ENCODE peak calls at places on chromosomes 2 and 18, in eight cellular contexts. G, S, Z, C, U, W, K and N are unnamed samples. For H3K27me3, the result is how much of the 10 kb centered on the place peaks cover.

GRCh38 chr18:45687617-45688016 is 36.4 kb upstream of the SLC14A1 start:
- DNase-seq in U (no peak), G (no peak), W (no peak), C (no peak), K (no peak), Z (no peak), S (no peak), N (no peak)

GRCh38 chr2:109455731-109456691 is 157.8 kb downstream of the SEPTIN10 start:
- DNase-seq in G (no peak), K (no peak), S (no peak), Z (no peak), W (peak), U (no peak), C (no peak), N (no peak)

GRCh38 chr18:46366211-46366610 is 262.0 kb downstream of the HAUS1 start:
- DNase-seq in Z (no peak), G (no peak), U (no peak), C (no peak), K (no peak), W (no peak), S (no peak), N (no peak)

GRCh38 chr18:31596081-31596872 is 4.6 kb downstream of the TTR start:
- DNase-seq in S (no peak), Z (no peak), C (no peak), U (no peak), K (no peak), G (no peak), W (no peak), N (no peak)

GRCh38 chr2:236166157-236166780 is 1.9 kb downstream of the GBX2 start:
- DNase-seq in G (no peak), S (no peak), C (no peak), W (peak), U (no peak), Z (no peak), K (no peak), N (no peak)

GRCh38 chr2:214731008-214731407 is 78.5 kb downstream of the BARD1 start:
- DNase-seq in C (no peak), U (no peak), Z (no peak), G (no peak), K (no peak), W (no peak), S (no peak), N (no peak)

GRCh38 chr2:12803616-12804015 is 86.9 kb downstream of the TRIB2 start:
- DNase-seq in W (no peak), U (no peak), Z (no peak), K (no peak), G (no peak), S (no peak), C (no peak), N (no peak)

GRCh38 chr2:160308476-160308875 is 108.4 kb upstream of the ITGB6 start:
- DNase-seq in W (no peak), U (no peak), Z (no peak), K (no peak), C (no peak), S (no peak), G (no peak), N (no peak)

GRCh38 chr2:239876948-239877289 is 148.2 kb downstream of the NDUFA10 start:
- DNase-seq in K (no peak), Z (no peak), U (no peak), G (no peak), C (no peak), S (no peak), W (no peak), N (no peak)

DNA sequence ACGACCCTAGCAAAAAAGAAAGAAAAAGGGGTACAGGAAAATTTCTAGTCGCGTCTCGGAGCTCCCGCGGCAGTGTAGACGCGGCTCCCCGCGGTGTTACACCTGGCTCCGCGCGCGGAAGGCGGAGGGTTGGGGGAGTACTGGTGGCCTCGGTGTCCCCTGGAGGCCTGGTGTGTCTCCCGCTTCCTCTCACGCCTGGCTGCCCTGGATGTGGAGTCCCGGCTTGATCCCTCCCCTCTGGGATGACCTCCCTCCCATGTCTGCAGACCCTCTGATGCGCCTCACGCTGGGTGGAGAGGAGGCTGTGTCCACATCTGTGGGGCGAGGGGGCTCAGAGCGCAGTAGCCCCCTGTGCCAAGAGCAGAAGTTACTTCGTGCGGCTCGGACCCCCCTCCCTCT is 1.2 kb downstream of the KIF5C start:
- DNase-seq in W (no peak), G (no peak), C (no peak), K (no peak), U (peak), S (no peak), Z (no peak), N (no peak)
- H3K27me3 ChIP-seq in W (under half), G (under half), C (under half), K (under half), U (under half), S (under half), Z (under half), N (half or more)

GRCh38 chr2:172095146-172095904 is 7.4 kb downstream of the DLX2 start:
- DNase-seq in Z (peak), C (no peak), U (no peak), W (no peak), G (peak), K (no peak), S (no peak), N (peak)

GRCh38 chr2:172095905-172096660 is 6.6 kb downstream of the DLX2 start:
- DNase-seq in G (no peak), C (no peak), K (no peak), W (no peak), U (no peak), S (no peak), Z (no peak), N (no peak)

GRCh38 chr2:172092716-172093415 is 7.6 kb downstream of the DLX1 start:
- DNase-seq in U (no peak), S (no peak), G (no peak), C (no peak), W (no peak), Z (no peak), K (no peak), N (no peak)

GRCh38 chr2:172093416-172094318 is 8.4 kb downstream of the DLX1 start:
- DNase-seq in W (no peak), U (no peak), K (no peak), Z (no peak), G (no peak), S (no peak), C (no peak), N (no peak)

DNA sequence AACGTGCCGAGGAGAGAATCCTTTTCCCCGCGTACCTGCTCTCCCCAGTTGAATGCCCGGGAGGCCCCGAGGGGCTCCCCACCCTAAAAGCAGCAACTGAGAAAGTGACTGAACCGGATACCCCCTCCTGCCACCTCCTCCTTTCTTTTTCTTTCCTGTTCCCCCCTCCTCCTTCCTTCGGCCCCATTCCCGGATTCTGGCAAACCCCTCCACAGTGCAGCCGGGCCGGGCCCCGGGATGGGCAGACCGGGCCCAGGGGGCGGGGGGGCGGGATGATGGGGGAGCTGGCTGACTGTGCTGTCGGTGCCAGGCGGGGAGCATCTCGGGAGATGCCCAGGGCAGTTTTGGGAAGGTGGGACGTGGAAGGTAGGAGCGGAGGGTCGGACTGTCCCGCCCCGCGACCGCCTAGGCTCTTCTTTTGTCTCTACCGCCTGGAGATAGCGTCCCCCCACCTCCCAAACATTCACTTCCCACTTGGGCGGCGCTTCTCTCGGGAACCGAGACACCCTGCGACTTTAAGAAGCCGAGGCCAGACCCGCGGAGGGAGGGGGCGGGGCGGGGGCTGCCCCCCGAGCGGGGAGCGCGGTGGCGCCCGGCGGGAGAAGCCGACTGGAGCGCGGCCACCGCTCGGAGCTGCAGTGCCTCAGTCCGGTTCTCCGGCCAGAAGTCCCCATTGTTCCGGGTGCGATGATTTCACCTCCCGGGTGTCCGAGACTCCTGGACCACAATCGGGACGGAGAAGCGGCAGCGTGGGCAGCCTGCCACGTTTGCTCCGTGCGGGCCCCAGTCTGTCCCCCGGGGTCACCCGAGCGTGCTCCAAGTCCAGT is 8.2 kb downstream of the DLX2 start:
- DNase-seq in K (no peak), U (no peak), G (peak), S (no peak), W (no peak), C (no peak), Z (no peak), N (peak)
- H3K27me3 ChIP-seq in K (half or more), U (half or more), G (half or more), S (half or more), W (half or more), C (half or more), Z (under half), N (under half)

GRCh38 chr2:8657423-8658062 is 24.3 kb upstream of the ID2 start:
- DNase-seq in G (no peak), K (no peak), Z (no peak), S (no peak), C (no peak), W (peak), U (no peak), N (no peak)
- H3K27me3 ChIP-seq in G (under half), K (under half), Z (under half), S (under half), C (under half), W (under half), U (under half), N (under half)

GRCh38 chr2:136420346-136420745 is 302.4 kb upstream of the CXCR4 start:
- DNase-seq in C (no peak), S (no peak), G (no peak), K (no peak), U (no peak), Z (no peak), W (no peak), N (no peak)

GRCh38 chr2:136423516-136423996 is 305.6 kb upstream of the CXCR4 start:
- DNase-seq in K (no peak), U (peak), S (no peak), W (peak), G (peak), C (peak), Z (peak), N (peak)

GRCh38 chr2:136422512-136422911 is 304.6 kb upstream of the CXCR4 start:
- DNase-seq in G (no peak), U (no peak), C (no peak), Z (no peak), K (no peak), W (no peak), S (no peak), N (no peak)

DNA sequence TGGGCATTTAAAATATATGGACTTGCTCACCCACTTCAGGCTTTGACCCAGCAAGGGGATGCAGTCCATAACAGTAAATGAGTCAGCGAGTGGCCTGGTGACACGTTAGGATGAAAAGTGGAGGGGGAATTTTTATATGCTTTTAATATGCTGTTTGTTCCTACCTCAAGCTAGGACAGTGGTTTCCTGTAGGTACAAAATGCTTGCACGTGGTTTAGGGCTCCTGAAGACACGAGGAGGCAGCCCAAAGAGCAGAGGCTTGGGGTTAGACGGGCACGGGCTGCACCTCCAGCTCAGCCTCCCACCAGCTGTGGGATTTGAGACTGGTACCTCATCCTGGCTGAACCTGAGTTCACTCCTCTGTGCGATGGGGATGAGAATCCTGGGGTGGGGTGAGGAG is 306.2 kb upstream of the CXCR4 start:
- DNase-seq in W (no peak), Z (no peak), K (no peak), C (no peak), U (no peak), S (no peak), G (no peak), N (no peak)
- H3K27me3 ChIP-seq in W (under half), Z (under half), K (under half), C (under half), U (half or more), S (under half), G (under half), N (under half)

GRCh38 chr2:66577331-66578041 is 142.6 kb downstream of the MEIS1 start:
- DNase-seq in U (peak), K (no peak), Z (peak), W (no peak), G (peak), S (no peak), C (no peak), N (no peak)
- H3K27me3 ChIP-seq in U (under half), K (half or more), Z (under half), W (half or more), G (half or more), S (under half), C (under half), N (under half)

GRCh38 chr18:9631814-9632496 is 17.6 kb upstream of the PPP4R1 start:
- DNase-seq in C (no peak), S (no peak), Z (no peak), U (no peak), W (no peak), G (no peak), K (no peak), N (peak)

GRCh38 chr18:9629709-9630108 is 15.3 kb upstream of the PPP4R1 start:
- DNase-seq in U (no peak), S (no peak), W (no peak), K (no peak), Z (no peak), G (no peak), C (no peak), N (no peak)

GRCh38 chr18:9630444-9630843 is 16.1 kb upstream of the PPP4R1 start:
- DNase-seq in W (no peak), S (no peak), C (no peak), G (no peak), K (no peak), U (no peak), Z (no peak), N (peak)

GRCh38 chr18:9628984-9629383 is 14.6 kb upstream of the PPP4R1 start:
- DNase-seq in C (no peak), S (no peak), U (no peak), W (no peak), G (no peak), K (no peak), Z (no peak), N (no peak)

DNA sequence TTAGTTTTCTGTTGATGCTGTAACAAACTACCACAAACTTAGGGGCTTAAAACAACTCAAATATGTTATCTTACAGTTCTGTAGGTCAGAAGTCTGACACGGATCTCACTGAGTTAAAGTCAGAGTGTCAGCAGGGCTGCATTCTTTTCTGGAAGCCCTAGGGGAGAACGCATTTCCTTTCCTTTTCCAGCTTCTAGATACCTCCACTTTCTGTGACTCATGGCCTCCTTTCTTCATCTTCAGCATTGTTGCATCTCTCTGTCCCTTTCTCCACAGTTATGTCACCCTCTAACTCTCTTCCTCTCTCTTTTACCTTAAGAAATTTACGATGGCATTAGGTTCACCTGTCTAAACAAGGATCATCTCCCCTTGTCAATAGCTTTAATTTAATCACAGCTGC is 13.3 kb upstream of the PPP4R1 start:
- DNase-seq in S (no peak), C (no peak), Z (no peak), K (no peak), W (no peak), U (no peak), G (no peak), N (no peak)
- H3K27me3 ChIP-seq in S (under half), C (under half), Z (under half), K (under half), W (under half), U (under half), G (under half), N (under half)

DNA sequence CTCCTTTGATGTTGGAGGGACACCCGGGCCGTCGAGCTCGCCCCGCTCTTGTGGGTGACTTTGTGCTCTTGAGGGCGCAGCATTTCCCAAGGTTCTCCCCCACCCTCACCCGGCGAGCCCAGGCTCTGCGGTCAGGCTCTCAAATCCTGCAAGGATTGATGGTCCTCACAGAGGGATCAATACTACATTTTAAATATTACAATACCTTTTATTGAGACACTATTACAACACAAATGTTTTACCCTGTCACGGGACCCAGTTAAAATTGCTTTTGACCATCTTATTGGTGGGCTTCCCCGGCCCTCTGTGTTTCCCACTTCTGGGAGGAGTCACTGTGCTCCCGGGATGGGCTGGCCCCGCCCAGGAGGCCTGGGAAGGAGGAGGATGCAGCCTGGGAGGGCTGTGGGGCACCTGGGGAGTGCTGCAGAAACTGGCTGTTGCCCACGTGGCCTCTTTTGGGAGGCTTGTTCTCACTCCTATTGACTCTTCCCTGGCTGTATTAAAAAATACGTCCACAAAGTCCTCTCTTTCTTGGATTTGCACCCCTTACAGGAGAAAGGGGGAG is 222.7 kb downstream of the INSIG2 start:
- DNase-seq in W (no peak), G (no peak), C (no peak), S (no peak), K (no peak), U (no peak), Z (peak), N (no peak)
- H3K27me3 ChIP-seq in W (under half), G (under half), C (under half), S (under half), K (under half), U (under half), Z (under half), N (under half)

DNA sequence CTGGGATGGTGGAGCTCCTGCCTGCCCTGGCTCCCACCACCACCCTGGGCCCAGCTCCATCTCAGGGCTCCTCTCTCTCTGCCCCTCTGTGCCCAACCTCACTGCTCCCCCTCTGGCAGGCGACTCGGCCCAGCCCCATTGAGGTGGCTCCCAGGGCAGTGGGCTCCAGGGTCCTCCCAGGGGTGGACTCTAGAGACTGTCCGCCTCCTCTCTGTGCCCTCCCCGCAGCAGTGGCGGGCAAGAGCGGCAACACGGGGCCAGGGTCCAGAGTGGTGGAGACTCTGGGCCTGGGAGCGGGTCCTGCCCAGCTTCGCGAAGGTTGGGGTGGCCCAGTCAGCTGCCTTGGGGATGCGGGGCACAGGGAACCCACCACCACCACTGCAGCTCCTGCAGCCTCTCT is 27.4 kb downstream of the DDX1 start:
- DNase-seq in S (no peak), K (no peak), C (no peak), W (no peak), G (no peak), U (no peak), Z (no peak), N (no peak)
- H3K27me3 ChIP-seq in S (under half), K (under half), C (under half), W (under half), G (under half), U (under half), Z (under half), N (under half)

GRCh38 chr2:138949517-138949916 is 169.3 kb upstream of the NXPH2 start:
- DNase-seq in S (no peak), W (no peak), K (peak), Z (no peak), C (no peak), U (no peak), G (no peak), N (peak)
- H3K27me3 ChIP-seq in S (under half), W (under half), K (under half), Z (under half), C (under half), U (under half), G (under half), N (under half)